ENCODE peak calls at places on chromosome X, in six cellular contexts. S is suprapubic skin; L is progenitor cell of endocrine pancreas; M is CD4-positive, alpha-beta T cell; I is activated CD4-positive, alpha-beta T cell treated with anti-CD3 and anti-CD28 coated beads for 1 hour; J is CD8-positive, alpha-beta T cell. P is an unnamed sample.

GRCh38 chrX:133951098-133951497 is 34.3 kb downstream of the GPC3 start:
- DNase-seq in I (no peak), J (no peak), L (no peak), S (no peak), M (no peak), P (no peak)

GRCh38 chrX:50697691-50698090 is 116.3 kb downstream of the SHROOM4 start:
- DNase-seq in J (no peak), S (no peak), I (no peak), L (no peak), M (no peak), P (no peak)

GRCh38 chrX:139224953-139225665 is 305.4 kb upstream of the F9 start:
- DNase-seq in I (no peak), S (no peak), M (no peak), L (no peak), J (no peak), P (no peak)

GRCh38 chrX:48466696-48467095 is 3.4 kb downstream of the SLC38A5 start:
- DNase-seq in S (no peak), J (no peak), I (no peak), L (no peak), M (no peak), P (no peak)

GRCh38 chrX:72062890-72063289 is 68.8 kb downstream of the RTL5 start:
- DNase-seq in S (no peak), M (no peak), I (no peak), J (no peak), L (no peak), P (no peak)

GRCh38 chrX:39149761-39150160 is 348.5 kb downstream of the MID1IP1 start:
- DNase-seq in M (peak; percentile 39), I (peak; percentile 21), J (peak; percentile 39), S (peak; percentile 72), L (peak; percentile 44), P (no peak)

GRCh38 chrX:20452487-20452886 is 185.8 kb upstream of the RPS6KA3 start:
- DNase-seq in J (no peak), L (no peak), I (no peak), M (no peak), S (no peak), P (no peak)

GRCh38 chrX:23338334-23338733 is 3.7 kb downstream of the PTCHD1 start:
- DNase-seq in J (no peak), L (no peak), I (no peak), M (no peak), S (no peak), P (no peak)

GRCh38 chrX:71292669-71293379 is 8.7 kb upstream of the ITGB1BP2 start:
- DNase-seq in I (no peak), J (no peak), L (no peak), M (no peak), S (no peak), P (no peak)

GRCh38 chrX:86066998-86067397 is 19.6 kb upstream of the CHM start:
- DNase-seq in J (no peak), S (no peak), M (no peak), L (no peak), I (no peak), P (no peak)

GRCh38 chrX:122238801-122239200 is 945.3 kb upstream of the GRIA3 start:
- DNase-seq in M (no peak), L (no peak), J (no peak), I (no peak), S (no peak), P (no peak)

GRCh38 chrX:86047174-86047991 is at the start of gene CHM:
- DNase-seq in M (peak; percentile 44), L (peak; percentile 34), J (peak; percentile 18), S (peak; percentile 68), I (peak; percentile 22), P (peak; percentile 52)

GRCh38 chrX:129115104-129115503 is 408.2 kb downstream of the SMARCA1 start:
- DNase-seq in M (no peak), J (no peak), L (no peak), S (no peak), I (no peak), P (no peak)

GRCh38 chrX:5726246-5726645 is 502.4 kb downstream of the NLGN4X start:
- DNase-seq in I (no peak), J (no peak), M (no peak), L (no peak), S (no peak), P (no peak)

GRCh38 chrX:55033429-55033828 is 2.7 kb upstream of the ALAS2 start:
- DNase-seq in L (no peak), I (no peak), S (no peak), J (no peak), M (no peak), P (no peak)

GRCh38 chrX:79325263-79325958 is 41.7 kb downstream of the ITM2A start:
- DNase-seq in S (no peak), I (peak; percentile 8), M (peak; percentile 36), L (no peak), J (peak; percentile 13), P (peak; percentile 18)

GRCh38 chrX:68989865-68990606 is 161.2 kb downstream of the EFNB1 start:
- DNase-seq in L (peak; percentile 51), M (no peak), S (no peak), I (no peak), J (no peak), P (no peak)

GRCh38 chrX:102599950-102600579 is 750 bp downstream of the ARMCX5 start:
- DNase-seq in M (no peak), J (no peak), S (no peak), I (no peak), L (no peak), P (no peak)

GRCh38 chrX:150508018-150508417 is 60.4 kb upstream of the MTM1 start:
- DNase-seq in I (no peak), J (no peak), S (no peak), M (no peak), L (no peak), P (no peak)

GRCh38 chrX:10579753-10580060 is 40.7 kb downstream of the MID1 start:
- DNase-seq in S (no peak), L (no peak), I (no peak), J (no peak), M (no peak), P (no peak)

GRCh38 chrX:40035726-40036125 is 62.0 kb downstream of the BCOR start:
- DNase-seq in I (no peak), S (no peak), J (no peak), L (no peak), M (no peak), P (no peak)

GRCh38 chrX:13440166-13440565 is 120.3 kb upstream of the ATXN3L start:
- DNase-seq in J (no peak), I (no peak), M (no peak), L (no peak), S (no peak), P (no peak)

GRCh38 chrX:70168238-70169188 is 8.8 kb upstream of the DGAT2L6 start:
- DNase-seq in S (no peak), I (no peak), L (no peak), J (no peak), M (no peak), P (no peak)

GRCh38 chrX:54640721-54641120 is 110.7 kb downstream of the GNL3L start:
- DNase-seq in L (no peak), S (no peak), M (no peak), J (no peak), I (no peak), P (no peak)

GRCh38 chrX:30212172-30212571 is 3.2 kb upstream of the MAGEB2 start:
- DNase-seq in M (no peak), L (no peak), S (no peak), I (no peak), J (no peak), P (no peak)